ENCODE peak calls at places on chromosomes 6 and 20, in eight cellular contexts. One of them, this sample, is unnamed.

GRCh38 chr20:47573586-47573985 is 71.9 kb downstream of the NCOA3 start:
- DNase-seq in hippocampal formation: no peak
- DNase-seq in MM.1S: no peak
- DNase-seq in activated CD4-positive, alpha-beta T cell treated with anti-CD3 and anti-CD28 coated beads for 4 hours: no peak
- DNase-seq in NB4: no peak
- DNase-seq in GM10248: no peak
- DNase-seq in iPS-NIHi11: no peak
- DNase-seq in bronchial epithelial cell: no peak
- DNase-seq in this sample: no peak

GRCh38 chr6:36160147-36160760 is 29.9 kb downstream of the MAPK13 start:
- DNase-seq in hippocampal formation: no peak
- DNase-seq in MM.1S: no peak
- DNase-seq in activated CD4-positive, alpha-beta T cell treated with anti-CD3 and anti-CD28 coated beads for 4 hours: no peak
- DNase-seq in NB4: no peak
- DNase-seq in GM10248: no peak
- DNase-seq in iPS-NIHi11: no peak
- DNase-seq in bronchial epithelial cell: no peak
- DNase-seq in this sample: no peak

GRCh38 chr6:2575191-2575590 is 175.5 kb downstream of the MYLK4 start:
- DNase-seq in hippocampal formation: no peak
- DNase-seq in MM.1S: no peak
- DNase-seq in activated CD4-positive, alpha-beta T cell treated with anti-CD3 and anti-CD28 coated beads for 4 hours: no peak
- DNase-seq in NB4: no peak
- DNase-seq in GM10248: no peak
- DNase-seq in iPS-NIHi11: no peak
- DNase-seq in bronchial epithelial cell: no peak
- DNase-seq in this sample: no peak

GRCh38 chr6:123803862-123804681 is at the start of gene NKAIN2:
- DNase-seq in hippocampal formation: peak; percentile 48
- DNase-seq in MM.1S: peak; percentile 56
- DNase-seq in activated CD4-positive, alpha-beta T cell treated with anti-CD3 and anti-CD28 coated beads for 4 hours: no peak
- DNase-seq in NB4: no peak
- DNase-seq in GM10248: peak; percentile 14
- DNase-seq in iPS-NIHi11: peak; percentile 71
- DNase-seq in bronchial epithelial cell: no peak
- DNase-seq in this sample: peak; percentile 84

GRCh38 chr6:53795254-53795701 is 473 bp downstream of the LRRC1 start:
- DNase-seq in hippocampal formation: no peak
- DNase-seq in MM.1S: peak; percentile 25
- DNase-seq in activated CD4-positive, alpha-beta T cell treated with anti-CD3 and anti-CD28 coated beads for 4 hours: no peak
- DNase-seq in NB4: no peak
- DNase-seq in GM10248: peak; percentile 44
- DNase-seq in iPS-NIHi11: no peak
- DNase-seq in bronchial epithelial cell: peak; percentile 38
- DNase-seq in this sample: no peak

GRCh38 chr20:46357030-46357514 is 48.8 kb upstream of the CDH22 start:
- DNase-seq in hippocampal formation: no peak
- DNase-seq in MM.1S: no peak
- DNase-seq in activated CD4-positive, alpha-beta T cell treated with anti-CD3 and anti-CD28 coated beads for 4 hours: no peak
- DNase-seq in NB4: no peak
- DNase-seq in GM10248: peak; percentile 4
- DNase-seq in iPS-NIHi11: no peak
- DNase-seq in bronchial epithelial cell: no peak
- DNase-seq in this sample: peak; percentile 49

GRCh38 chr6:89468998-89469397 is 36.0 kb downstream of the ANKRD6 start:
- DNase-seq in hippocampal formation: no peak
- DNase-seq in MM.1S: no peak
- DNase-seq in activated CD4-positive, alpha-beta T cell treated with anti-CD3 and anti-CD28 coated beads for 4 hours: no peak
- DNase-seq in NB4: no peak
- DNase-seq in GM10248: no peak
- DNase-seq in iPS-NIHi11: no peak
- DNase-seq in bronchial epithelial cell: no peak
- DNase-seq in this sample: no peak

GRCh38 chr6:135592276-135592675 is 94.7 kb upstream of the AHI1 start:
- DNase-seq in hippocampal formation: no peak
- DNase-seq in MM.1S: no peak
- DNase-seq in activated CD4-positive, alpha-beta T cell treated with anti-CD3 and anti-CD28 coated beads for 4 hours: no peak
- DNase-seq in NB4: no peak
- DNase-seq in GM10248: no peak
- DNase-seq in iPS-NIHi11: no peak
- DNase-seq in bronchial epithelial cell: no peak
- DNase-seq in this sample: no peak

GRCh38 chr6:30770164-30770563 is 25.8 kb upstream of the IER3 start:
- DNase-seq in hippocampal formation: no peak
- DNase-seq in MM.1S: no peak
- DNase-seq in activated CD4-positive, alpha-beta T cell treated with anti-CD3 and anti-CD28 coated beads for 4 hours: no peak
- DNase-seq in NB4: no peak
- DNase-seq in GM10248: no peak
- DNase-seq in iPS-NIHi11: no peak
- DNase-seq in bronchial epithelial cell: peak; percentile 48
- DNase-seq in this sample: no peak